ENCODE peak calls at places on chromosomes 7 and 10, in nine cellular contexts. W is osteoblast, L is aorta, J is mammary epithelial cell, Q is right lobe of liver, U is tibial nerve, B is neural progenitor cell, X is sigmoid colon, V is left ventricle myocardium inferior. G is an unnamed sample.

GRCh38 chr10:86415583-86415982 is 49.0 kb upstream of the GRID1 start:
- DNase-seq in X (no peak), U (no peak), W (no peak), L (no peak), J (no peak), B (peak; percentile 2), V (no peak), Q (no peak), G (no peak)

GRCh38 chr7:57308631-57309408 is 141.2 kb upstream of the ZNF716 start:
- DNase-seq in B (no peak), J (no peak), V (peak; percentile 21), W (no peak), X (no peak), L (no peak), U (no peak), Q (peak; percentile 32), G (no peak)

GRCh38 chr10:44233561-44234470 is 151.1 kb downstream of the CXCL12 start:
- DNase-seq in B (peak; percentile 96), U (no peak), X (peak; percentile 86), J (no peak), W (no peak), Q (no peak), L (no peak), V (peak; percentile 68), G (peak; percentile 41)

GRCh38 chr7:50665403-50666123 is 100.4 kb upstream of the DDC start:
- DNase-seq in L (no peak), X (peak; percentile 66), U (no peak), B (no peak), V (no peak), J (no peak), Q (no peak), W (peak; percentile 92), G (peak; percentile 22)

GRCh38 chr10:30111340-30111980 is 52.1 kb upstream of the JCAD start:
- DNase-seq in L (no peak), U (no peak), B (no peak), J (no peak), Q (no peak), X (no peak), V (no peak), W (no peak), G (no peak)

GRCh38 chr10:2929457-2929856 is 137.9 kb upstream of the PFKP start:
- DNase-seq in L (no peak), X (no peak), V (no peak), J (no peak), W (no peak), B (peak; percentile 84), U (no peak), Q (no peak), G (no peak)

GRCh38 chr7:75599244-75599771 is 107.2 kb downstream of the SPDYE5 start:
- DNase-seq in Q (no peak), J (no peak), U (no peak), X (peak; percentile 71), B (peak; percentile 66), V (no peak), W (no peak), L (no peak), G (peak; percentile 60)

GRCh38 chr10:102243304-102243703 is 2.0 kb upstream of the PITX3 start:
- DNase-seq in V (no peak), W (peak; percentile 81), X (no peak), U (no peak), L (no peak), Q (no peak), B (no peak), J (peak; percentile 67), G (no peak)

GRCh38 chr7:158602905-158603772 is 15.5 kb upstream of the PTPRN2 start:
- DNase-seq in Q (no peak), U (no peak), L (no peak), X (no peak), B (no peak), W (no peak), J (no peak), V (no peak), G (no peak)

GRCh38 chr10:132946806-132947530 is 4.6 kb upstream of the CFAP46 start:
- DNase-seq in V (no peak), L (no peak), B (no peak), X (no peak), W (peak; percentile 72), U (no peak), J (no peak), Q (no peak), G (no peak)

GRCh38 chr7:22488643-22489462 is 11.1 kb downstream of the STEAP1B start:
- DNase-seq in W (peak; percentile 89), V (peak; percentile 33), L (no peak), U (peak; percentile 50), J (peak; percentile 54), B (peak; percentile 82), X (peak; percentile 76), Q (peak; percentile 35), G (no peak)

GRCh38 chr7:12423355-12423994 is 19.8 kb upstream of the VWDE start:
- DNase-seq in W (peak; percentile 77), V (no peak), Q (no peak), J (peak; percentile 55), U (no peak), B (no peak), L (no peak), X (no peak), G (no peak)

GRCh38 chr10:52956451-52956850 is 183.9 kb upstream of the MBL2 start:
- DNase-seq in U (no peak), J (peak; percentile 48), X (no peak), V (no peak), L (no peak), Q (no peak), W (no peak), B (no peak), G (no peak)

GRCh38 chr10:52956861-52957260 is 184.3 kb upstream of the MBL2 start:
- DNase-seq in B (no peak), X (no peak), J (no peak), U (no peak), Q (no peak), L (no peak), W (no peak), V (no peak), G (no peak)

GRCh38 chr10:52955337-52955736 is 182.8 kb upstream of the MBL2 start:
- DNase-seq in J (no peak), X (no peak), V (no peak), L (no peak), U (no peak), B (no peak), W (no peak), Q (no peak), G (peak; percentile 65)

GRCh38 chr10:52961298-52961697 is 188.7 kb upstream of the MBL2 start:
- DNase-seq in W (no peak), U (no peak), X (no peak), Q (no peak), J (no peak), V (no peak), L (no peak), B (no peak), G (no peak)

GRCh38 chr10:52959810-52960209 is 187.2 kb upstream of the MBL2 start:
- DNase-seq in Q (no peak), W (no peak), L (no peak), U (no peak), V (no peak), J (no peak), B (peak; percentile 17), X (no peak), G (no peak)
- H3K36me3 ChIP-seq in Q (no peaks in the 10 kb centered on the region), W (no peaks in the 10 kb centered on the region), L (no peaks in the 10 kb centered on the region), U (no peaks in the 10 kb centered on the region), V (no peaks in the 10 kb centered on the region), J (no peaks in the 10 kb centered on the region), B (no peaks in the 10 kb centered on the region), X (no peaks in the 10 kb centered on the region), G (no peaks in the 10 kb centered on the region)

GRCh38 chr10:62062752-62063512 is 161.4 kb downstream of the ARID5B start:
- DNase-seq in X (no peak), B (no peak), L (no peak), Q (no peak), J (no peak), W (peak; percentile 18), U (no peak), V (no peak), G (no peak)

GRCh38 chr10:62058896-62059423 is 157.5 kb downstream of the ARID5B start:
- DNase-seq in B (no peak), X (no peak), Q (no peak), V (no peak), L (no peak), W (peak; percentile 18), U (no peak), J (no peak), G (no peak)

GRCh38 chr10:62063795-62064472 is 162.4 kb downstream of the ARID5B start:
- DNase-seq in V (no peak), B (no peak), Q (no peak), X (peak; percentile 81), L (no peak), W (peak; percentile 25), J (no peak), U (no peak), G (no peak)

GRCh38 chr10:62059424-62059913 is 158.0 kb downstream of the ARID5B start:
- DNase-seq in Q (no peak), J (no peak), L (no peak), V (no peak), X (no peak), B (no peak), U (no peak), W (no peak), G (no peak)

DNA sequence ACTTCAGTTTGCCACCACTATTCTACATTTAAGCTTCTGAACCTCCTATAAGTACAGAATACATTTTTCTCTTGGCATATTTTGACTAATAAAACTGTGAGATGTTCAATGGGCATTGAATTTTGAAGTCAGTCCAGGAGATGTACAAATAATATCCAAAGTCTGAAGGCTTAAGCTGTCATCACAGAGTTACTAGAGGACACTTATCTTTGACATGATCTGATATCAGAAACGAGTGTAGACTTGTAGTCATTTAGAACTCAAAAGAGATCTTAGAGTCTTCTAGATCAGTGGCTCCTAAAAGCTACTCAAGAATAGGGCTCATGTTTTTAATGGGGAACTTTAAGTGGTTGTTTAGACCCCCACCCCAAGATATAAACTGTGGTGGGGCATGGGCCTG is 160.5 kb downstream of the ARID5B start:
- DNase-seq in Q (no peak), J (no peak), B (no peak), V (no peak), U (no peak), X (no peak), W (no peak), L (no peak), G (no peak)
- H3K27me3 ChIP-seq in Q (no peaks in the 10 kb centered on the region), J (no peaks in the 10 kb centered on the region), B (no peaks in the 10 kb centered on the region), V (no peaks in the 10 kb centered on the region), U (no peaks in the 10 kb centered on the region), X (no peaks in the 10 kb centered on the region), W (no peaks in the 10 kb centered on the region), L (no peaks in the 10 kb centered on the region), G (no peaks in the 10 kb centered on the region)

GRCh38 chr7:100575206-100575631 is 1.5 kb upstream of the SAP25 start:
- DNase-seq in X (no peak), B (no peak), W (peak; percentile 58), J (no peak), L (no peak), V (no peak), U (no peak), Q (peak; percentile 49), G (no peak)
- H3K36me3 ChIP-seq in X (peaks cover 28% of the 10 kb centered on the region), B (no peaks in the 10 kb centered on the region), W (peaks cover 29% of the 10 kb centered on the region), J (no peaks in the 10 kb centered on the region), L (peaks cover 10% of the 10 kb centered on the region), V (peaks cover 64% of the 10 kb centered on the region), U (peaks cover 84% of the 10 kb centered on the region), Q (no peaks in the 10 kb centered on the region), G (peaks cover 44% of the 10 kb centered on the region)

DNA sequence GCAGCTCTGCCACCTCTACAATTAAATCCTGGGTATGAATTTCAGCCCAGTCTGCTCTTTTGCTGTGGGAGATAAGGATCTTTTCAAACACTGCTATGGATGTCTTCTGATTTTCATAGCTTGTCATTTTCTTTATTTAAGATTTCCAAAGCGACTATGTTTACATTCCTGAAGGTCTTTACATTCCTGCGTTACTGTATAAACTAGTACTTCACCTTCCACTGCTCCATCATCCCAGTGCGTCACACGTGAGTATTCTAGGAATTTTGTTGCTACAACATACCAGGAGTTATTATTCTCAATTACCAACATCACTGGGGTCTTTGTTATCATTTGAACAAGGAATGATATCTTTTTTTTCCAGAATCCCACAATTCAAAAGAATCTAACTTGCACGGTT is 944.7 kb downstream of the SORCS3 start:
- DNase-seq in B (no peak), W (no peak), J (peak; percentile 12), L (no peak), X (no peak), U (no peak), Q (no peak), V (no peak), G (no peak)
- H3K27me3 ChIP-seq in B (no peaks in the 10 kb centered on the region), W (no peaks in the 10 kb centered on the region), J (no peaks in the 10 kb centered on the region), L (no peaks in the 10 kb centered on the region), X (no peaks in the 10 kb centered on the region), U (no peaks in the 10 kb centered on the region), Q (no peaks in the 10 kb centered on the region), V (no peaks in the 10 kb centered on the region), G (no peaks in the 10 kb centered on the region)

G was measured in upper lobe of left lung.